ENCODE peak calls at places on chromosomes 13 and 19, in six cellular contexts. Z, R, D, K, A and I are unnamed samples.

GRCh38 chr19:44890366-44891015 is 563 bp upstream of the TOMM40 start:
- DNase-seq in R (no peak), K (no peak), D (peak; percentile 99), Z (no peak), A (peak; percentile 99), I (no peak)

GRCh38 chr13:44368062-44368591 is 5.5 kb upstream of the SERP2 start:
- DNase-seq in R (no peak), A (no peak), D (peak; percentile 63), K (no peak), Z (no peak), I (no peak)

GRCh38 chr13:38687246-38688229 is 661 bp downstream of the FREM2 start:
- DNase-seq in A (no peak), Z (peak; percentile 33), K (peak; percentile 62), R (peak; percentile 68), D (peak; percentile 0), I (peak; percentile 24)

GRCh38 chr13:67725999-67726398 is 495.9 kb upstream of the PCDH9 start:
- DNase-seq in Z (no peak), K (no peak), A (no peak), D (no peak), R (no peak), I (no peak)

GRCh38 chr13:25249001-25249543 is 38.2 kb downstream of the MTMR6 start:
- DNase-seq in R (peak; percentile 53), Z (no peak), A (no peak), D (peak; percentile 28), K (peak; percentile 34), I (no peak)

GRCh38 chr19:50536662-50537305 is 23.1 kb upstream of the ASPDH start:
- DNase-seq in A (no peak), D (peak; percentile 2), K (no peak), Z (no peak), R (no peak), I (no peak)

GRCh38 chr19:53960187-53960586 is 2.5 kb upstream of the CACNG8 start:
- DNase-seq in A (no peak), R (peak; percentile 62), Z (no peak), D (no peak), K (no peak), I (no peak)

GRCh38 chr13:65468628-65469027 is 1761.5 kb downstream of the PCDH9 start:
- DNase-seq in R (no peak), D (peak; percentile 71), Z (no peak), K (no peak), A (no peak), I (no peak)

GRCh38 chr13:41383400-41383799 is 72.3 kb downstream of the NAA16 start:
- DNase-seq in D (no peak), R (no peak), Z (no peak), A (no peak), K (no peak), I (no peak)

GRCh38 chr19:918481-919156 is 1.5 kb downstream of the KISS1R start:
- DNase-seq in Z (no peak), A (no peak), K (peak; percentile 56), D (no peak), R (peak; percentile 39), I (peak; percentile 85)

GRCh38 chr13:97030705-97031452 is 36.6 kb upstream of the OXGR1 start:
- DNase-seq in D (peak; percentile 52), Z (no peak), K (peak; percentile 36), R (peak; percentile 28), A (no peak), I (no peak)

GRCh38 chr13:40118337-40118736 is 462.9 kb downstream of the COG6 start:
- DNase-seq in R (no peak), A (no peak), K (no peak), D (no peak), Z (no peak), I (no peak)

GRCh38 chr19:7394728-7395359 is 46.1 kb downstream of the ARHGEF18 start:
- DNase-seq in A (peak; percentile 68), K (peak; percentile 93), R (peak; percentile 94), Z (peak; percentile 88), D (peak; percentile 68), I (peak; percentile 93)

GRCh38 chr13:41457589-41458186 is 338 bp downstream of the RGCC start:
- DNase-seq in K (no peak), A (no peak), R (no peak), Z (no peak), D (no peak), I (peak; percentile 67)

GRCh38 chr19:55156202-55157063 is 1.1 kb downstream of the TNNI3 start:
- DNase-seq in Z (no peak), R (peak; percentile 97), A (no peak), K (peak; percentile 87), D (no peak), I (peak; percentile 86)

GRCh38 chr19:51296331-51297093 is 14.9 kb upstream of the IGLON5 start:
- DNase-seq in D (no peak), R (peak; percentile 33), K (no peak), A (no peak), Z (no peak), I (no peak)

GRCh38 chr13:82565191-82565590 is 1317.1 kb downstream of the SLITRK1 start:
- DNase-seq in Z (no peak), A (no peak), D (no peak), K (no peak), R (peak; percentile 19), I (no peak)

GRCh38 chr19:48568345-48568886 is 16.4 kb downstream of the SULT2B1 start:
- DNase-seq in R (peak; percentile 26), Z (peak; percentile 87), K (peak; percentile 23), A (no peak), D (peak; percentile 85), I (peak; percentile 82)

GRCh38 chr13:52411629-52412028 is 5.7 kb upstream of the THSD1 start:
- DNase-seq in K (no peak), R (no peak), D (peak; percentile 38), Z (no peak), A (no peak), I (no peak)

GRCh38 chr19:40802300-40803169 is 3.5 kb downstream of the EGLN2 start:
- DNase-seq in D (no peak), R (no peak), Z (peak; percentile 68), A (no peak), K (no peak), I (no peak)

GRCh38 chr19:40800997-40801377 is 2.0 kb downstream of the EGLN2 start:
- DNase-seq in K (no peak), D (no peak), A (no peak), R (no peak), Z (no peak), I (no peak)

GRCh38 chr19:40800339-40800996 is 1.5 kb downstream of the EGLN2 start:
- DNase-seq in Z (no peak), K (no peak), A (no peak), R (no peak), D (no peak), I (no peak)

GRCh38 chr19:40803170-40803856 is 4.3 kb downstream of the EGLN2 start:
- DNase-seq in D (no peak), A (no peak), R (no peak), Z (no peak), K (no peak), I (no peak)

DNA sequence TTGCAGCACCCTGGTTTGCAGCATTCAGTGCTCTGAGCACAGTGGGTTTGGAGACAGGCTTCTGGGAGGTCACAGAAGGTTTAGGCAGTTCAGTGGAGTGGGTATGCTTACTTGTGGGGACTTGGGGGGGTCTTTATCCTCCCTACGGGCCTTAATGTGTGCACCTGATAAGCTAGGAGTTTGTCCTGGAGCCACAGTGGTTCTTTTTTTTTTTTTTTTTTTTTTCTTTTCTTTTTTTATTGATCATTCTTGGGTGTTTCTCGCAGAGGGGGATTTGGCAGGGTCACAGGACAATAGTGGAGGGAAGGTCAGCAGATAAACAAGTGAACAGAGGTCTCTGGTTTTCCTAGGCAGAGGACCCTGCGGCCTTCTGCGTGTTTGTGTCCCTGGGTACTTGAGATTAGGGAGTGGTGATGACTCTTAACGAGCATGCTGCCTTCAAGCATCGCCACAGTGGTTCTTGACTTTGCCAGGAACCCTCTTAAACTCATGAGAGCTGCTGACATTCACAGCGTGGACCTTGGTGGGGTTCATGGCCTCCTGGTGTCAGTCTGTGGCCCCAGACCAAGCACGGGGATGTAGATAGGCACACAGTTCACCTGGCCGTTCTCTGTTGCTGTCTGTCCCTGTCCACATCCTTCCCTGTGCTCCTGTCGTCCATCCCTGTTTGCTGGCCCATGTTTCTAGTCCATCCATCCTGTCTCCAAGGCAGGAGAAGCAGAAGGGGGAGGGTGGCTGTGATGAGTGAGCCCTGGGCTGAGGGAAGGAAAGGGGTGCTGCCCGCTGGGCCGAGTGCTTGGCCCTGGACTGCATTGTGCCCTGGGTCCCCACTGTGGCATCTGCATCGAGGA is 2.7 kb downstream of the EGLN2 start:
- DNase-seq in A (no peak), K (peak; percentile 47), R (no peak), Z (peak; percentile 62), D (no peak), I (no peak)
- H3K4me3 ChIP-seq in A (no peak overlapping the region), K (peak overlapping the region; percentile 7), R (peak overlapping the region; percentile 22), Z (peak overlapping the region; percentile 8), D (no peak overlapping the region), I (peak overlapping the region; percentile 91)

GRCh38 chr13:19048381-19048780 is 133.2 kb downstream of the TUBA3C start:
- DNase-seq in D (no peak), A (no peak), K (no peak), R (no peak), Z (no peak), I (no peak)
- H3K4me1 ChIP-seq in D (no peaks in the 10 kb centered on the region), A (no peaks in the 10 kb centered on the region), K (no peaks in the 10 kb centered on the region), R (no peaks in the 10 kb centered on the region), Z (no peaks in the 10 kb centered on the region), I (no peaks in the 10 kb centered on the region)

GRCh38 chr19:31347828-31348314 is 1.4 kb downstream of the TSHZ3 start:
- DNase-seq in K (no peak), D (peak; percentile 59), A (no peak), Z (no peak), R (no peak), I (no peak)
- H3K4me3 ChIP-seq in K (peak overlapping the region; percentile 93), D (peak overlapping the region; percentile 76), A (peak overlapping the region; percentile 70), Z (peak overlapping the region; percentile 63), R (peak overlapping the region; percentile 81), I (peak overlapping the region; percentile 95)

GRCh38 chr13:95137096-95137495 is 164.2 kb downstream of the ABCC4 start:
- DNase-seq in R (no peak), K (no peak), A (no peak), Z (no peak), D (no peak), I (no peak)
- H3K4me1 ChIP-seq in R (no peaks in the 10 kb centered on the region), K (no peaks in the 10 kb centered on the region), A (no peaks in the 10 kb centered on the region), Z (no peaks in the 10 kb centered on the region), D (no peaks in the 10 kb centered on the region), I (peaks cover 5% of the 10 kb centered on the region)

DNA sequence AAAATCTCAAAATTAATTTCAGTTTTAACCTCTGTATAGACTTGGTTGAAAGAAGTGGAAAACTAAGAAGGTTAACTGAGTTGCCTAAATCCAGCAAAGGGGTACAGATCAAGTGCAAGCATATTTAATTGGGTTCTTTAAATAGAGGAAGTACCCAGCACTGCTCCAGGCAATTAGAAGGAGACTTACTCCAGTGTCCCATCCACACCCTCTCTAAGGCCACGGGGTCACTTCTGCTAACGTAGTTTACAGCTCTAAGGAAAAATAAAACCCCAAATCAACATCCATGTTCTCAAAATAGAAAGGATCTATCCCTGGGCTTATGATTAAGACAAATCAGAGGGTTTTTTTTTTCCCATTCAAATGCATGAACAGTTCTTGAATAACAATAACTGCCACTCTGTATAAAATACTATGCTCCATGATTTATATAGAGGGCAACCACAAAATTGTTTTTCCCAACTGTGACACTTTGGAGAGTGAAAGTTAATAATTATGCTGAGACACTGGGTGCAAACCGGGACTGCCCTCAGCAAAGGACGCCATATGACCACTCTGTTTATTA is 4.6 kb downstream of the FRY start:
- DNase-seq in K (no peak), D (no peak), R (no peak), Z (peak; percentile 35), A (no peak), I (no peak)
- H3K4me3 ChIP-seq in K (no peak overlapping the region), D (no peak overlapping the region), R (no peak overlapping the region), Z (no peak overlapping the region), A (no peak overlapping the region), I (no peak overlapping the region)

GRCh38 chr19:16445238-16446107 is 26.3 kb downstream of the EPS15L1 start:
- DNase-seq in D (peak; percentile 44), R (no peak), Z (no peak), K (no peak), A (no peak), I (no peak)
- H3K4me1 ChIP-seq in D (peaks cover 40% of the 10 kb centered on the region), R (peaks cover 25% of the 10 kb centered on the region), Z (peaks cover 16% of the 10 kb centered on the region), K (peaks cover 46% of the 10 kb centered on the region), A (peaks cover 11% of the 10 kb centered on the region), I (peaks cover 10% of the 10 kb centered on the region)